ENCODE peak calls at places on chromosome 3, in five cellular contexts. One of them, this sample, is unnamed.

GRCh38 chr3:158713094-158713499 is 19.2 kb downstream of the RARRES1 start:
- DNase-seq in NCI-H146: no peak
- DNase-seq in thoracic aorta: no peak
- DNase-seq in mucosa of gallbladder: peak
- DNase-seq in EL: peak
- DNase-seq in this sample: no peak

GRCh38 chr3:37210230-37210629 is 35.8 kb upstream of the LRRFIP2 start:
- DNase-seq in NCI-H146: no peak
- DNase-seq in thoracic aorta: no peak
- DNase-seq in mucosa of gallbladder: no peak
- DNase-seq in EL: peak
- DNase-seq in this sample: no peak

GRCh38 chr3:5022966-5023776 is 43.9 kb downstream of the BHLHE40 start:
- DNase-seq in NCI-H146: no peak
- DNase-seq in thoracic aorta: peak
- DNase-seq in mucosa of gallbladder: peak
- DNase-seq in EL: peak
- DNase-seq in this sample: no peak

GRCh38 chr3:136836511-136837156 is 17.7 kb downstream of the SLC35G2 start:
- DNase-seq in NCI-H146: no peak
- DNase-seq in thoracic aorta: no peak
- DNase-seq in mucosa of gallbladder: no peak
- DNase-seq in EL: no peak
- DNase-seq in this sample: no peak

GRCh38 chr3:158727499-158728377 is 4.5 kb downstream of the RARRES1 start:
- DNase-seq in NCI-H146: peak
- DNase-seq in thoracic aorta: no peak
- DNase-seq in mucosa of gallbladder: peak
- DNase-seq in EL: peak
- DNase-seq in this sample: peak

GRCh38 chr3:19229086-19229485 is 80.8 kb downstream of the KCNH8 start:
- DNase-seq in NCI-H146: no peak
- DNase-seq in thoracic aorta: no peak
- DNase-seq in mucosa of gallbladder: no peak
- DNase-seq in EL: no peak
- DNase-seq in this sample: no peak

GRCh38 chr3:7166460-7166859 is 305.5 kb downstream of the GRM7 start:
- DNase-seq in NCI-H146: no peak
- DNase-seq in thoracic aorta: no peak
- DNase-seq in mucosa of gallbladder: no peak
- DNase-seq in EL: no peak
- DNase-seq in this sample: no peak

GRCh38 chr3:164401923-164402322 is 676.4 kb downstream of the SI start:
- DNase-seq in NCI-H146: peak
- DNase-seq in thoracic aorta: no peak
- DNase-seq in mucosa of gallbladder: no peak
- DNase-seq in EL: no peak
- DNase-seq in this sample: no peak

GRCh38 chr3:45981321-45982038 is 14.1 kb downstream of the FYCO1 start:
- DNase-seq in NCI-H146: no peak
- DNase-seq in thoracic aorta: no peak
- DNase-seq in mucosa of gallbladder: no peak
- DNase-seq in EL: peak
- DNase-seq in this sample: no peak

GRCh38 chr3:152885066-152885465 is 50.1 kb downstream of the P2RY1 start:
- DNase-seq in NCI-H146: no peak
- DNase-seq in thoracic aorta: no peak
- DNase-seq in mucosa of gallbladder: no peak
- DNase-seq in EL: no peak
- DNase-seq in this sample: no peak

GRCh38 chr3:122679467-122680291 is 960 bp upstream of the PARP14 start:
- DNase-seq in NCI-H146: peak
- DNase-seq in thoracic aorta: no peak
- DNase-seq in mucosa of gallbladder: no peak
- DNase-seq in EL: peak
- DNase-seq in this sample: no peak

GRCh38 chr3:104846270-104846669 is 520.4 kb upstream of the ALCAM start:
- DNase-seq in NCI-H146: no peak
- DNase-seq in thoracic aorta: no peak
- DNase-seq in mucosa of gallbladder: no peak
- DNase-seq in EL: peak
- DNase-seq in this sample: no peak

GRCh38 chr3:81459733-81460132 is 301.7 kb downstream of the GBE1 start:
- DNase-seq in NCI-H146: no peak
- DNase-seq in thoracic aorta: no peak
- DNase-seq in mucosa of gallbladder: no peak
- DNase-seq in EL: no peak
- DNase-seq in this sample: no peak

GRCh38 chr3:64008017-64008416 is 15.3 kb downstream of the PSMD6 start:
- DNase-seq in NCI-H146: no peak
- DNase-seq in thoracic aorta: no peak
- DNase-seq in mucosa of gallbladder: no peak
- DNase-seq in EL: no peak
- DNase-seq in this sample: no peak

GRCh38 chr3:14452676-14453367 is 50.4 kb downstream of the SLC6A6 start:
- DNase-seq in NCI-H146: peak
- DNase-seq in thoracic aorta: peak
- DNase-seq in mucosa of gallbladder: peak
- DNase-seq in EL: peak
- DNase-seq in this sample: no peak

GRCh38 chr3:64888840-64889239 is 201.0 kb upstream of the ADAMTS9 start:
- DNase-seq in NCI-H146: no peak
- DNase-seq in thoracic aorta: no peak
- DNase-seq in mucosa of gallbladder: no peak
- DNase-seq in EL: no peak
- DNase-seq in this sample: no peak

GRCh38 chr3:100316656-100317069 is 17.9 kb upstream of the NIT2 start:
- DNase-seq in NCI-H146: peak
- DNase-seq in thoracic aorta: no peak
- DNase-seq in mucosa of gallbladder: peak
- DNase-seq in EL: peak
- DNase-seq in this sample: peak

GRCh38 chr3:154430014-154430413 is at the start of gene GPR149:
- DNase-seq in NCI-H146: peak
- DNase-seq in thoracic aorta: no peak
- DNase-seq in mucosa of gallbladder: no peak
- DNase-seq in EL: no peak
- DNase-seq in this sample: no peak

GRCh38 chr3:175940243-175940642 is 1081.1 kb downstream of the NAALADL2 start:
- DNase-seq in NCI-H146: no peak
- DNase-seq in thoracic aorta: no peak
- DNase-seq in mucosa of gallbladder: no peak
- DNase-seq in EL: peak
- DNase-seq in this sample: no peak

This sample was measured in CD4-positive, CD25-positive, alpha-beta regulatory T cell.